ENCODE peak calls at places on chromosomes 11 and 22, in ten cellular contexts. H is colonic mucosa, U is endodermal cell, P is endothelial cell of umbilical vein, R is IMR-90, J is fibroblast of lung, Y is HCT116, A is mammary epithelial cell, F is GM12878, I is K562. Q is an unnamed sample.

GRCh38 chr11:2269601-2270321 is 627 bp downstream of the ASCL2 start:
- DNase-seq in H (peak), U (peak), P (peak), R (peak), J (peak), Y (no peak), A (peak), F (no peak), I (peak), Q (no peak)

GRCh38 chr11:116471608-116472007 is 301.2 kb downstream of the BUD13 start:
- DNase-seq in H (no peak), U (no peak), P (peak), R (peak), J (peak), Y (peak), A (peak), F (no peak), I (no peak), Q (no peak)

GRCh38 chr11:61701298-61701993 is 21.3 kb downstream of the DAGLA start:
- DNase-seq in H (no peak), U (peak), P (peak), R (peak), J (peak), Y (peak), A (no peak), F (no peak), I (peak), Q (no peak)

GRCh38 chr11:67576742-67577475 is 6.7 kb upstream of the GSTP1 start:
- DNase-seq in H (no peak), U (peak), P (no peak), R (no peak), J (no peak), Y (no peak), A (no peak), F (no peak), I (peak), Q (no peak)

GRCh38 chr11:86919557-86920210 is 35.5 kb downstream of the FZD4 start:
- DNase-seq in H (no peak), U (peak), P (peak), R (peak), J (peak), Y (peak), A (peak), F (no peak), I (peak), Q (peak)

GRCh38 chr11:10113852-10114251 is 180.2 kb downstream of the SBF2 start:
- DNase-seq in H (no peak), U (no peak), P (no peak), R (no peak), J (no peak), Y (no peak), A (no peak), F (no peak), I (no peak), Q (no peak)

GRCh38 chr22:37848587-37849088 is 581 bp upstream of the EIF3L start:
- DNase-seq in H (no peak), U (peak), P (peak), R (peak), J (peak), Y (peak), A (peak), F (no peak), I (no peak), Q (no peak)

GRCh38 chr11:72981067-72981466 is 161.1 kb downstream of the FCHSD2 start:
- DNase-seq in H (no peak), U (no peak), P (no peak), R (no peak), J (no peak), Y (no peak), A (no peak), F (no peak), I (no peak), Q (no peak)

GRCh38 chr11:74453373-74453975 is 13.9 kb downstream of the KCNE3 start:
- DNase-seq in H (peak), U (peak), P (peak), R (peak), J (peak), Y (peak), A (peak), F (peak), I (peak), Q (peak)

GRCh38 chr11:110454609-110455008 is 24.9 kb downstream of the FDX1 start:
- DNase-seq in H (no peak), U (no peak), P (no peak), R (no peak), J (no peak), Y (no peak), A (no peak), F (no peak), I (no peak), Q (no peak)

GRCh38 chr11:115678942-115679341 is 174.7 kb upstream of the CADM1 start:
- DNase-seq in H (peak), U (peak), P (no peak), R (no peak), J (peak), Y (no peak), A (no peak), F (no peak), I (no peak), Q (no peak)

GRCh38 chr11:94928146-94928995 is 45.0 kb downstream of the CWC15 start:
- DNase-seq in H (no peak), U (no peak), P (peak), R (no peak), J (no peak), Y (no peak), A (no peak), F (no peak), I (no peak), Q (no peak)

GRCh38 chr22:42174062-42174461 is 43.5 kb upstream of the CYP2D6 start:
- DNase-seq in H (no peak), U (peak), P (no peak), R (peak), J (peak), Y (no peak), A (no peak), F (no peak), I (no peak), Q (peak)

GRCh38 chr11:23278121-23278520 is 417.8 kb upstream of the CCDC179 start:
- DNase-seq in H (no peak), U (no peak), P (peak), R (peak), J (peak), Y (no peak), A (peak), F (no peak), I (no peak), Q (no peak)

GRCh38 chr11:103779054-103779453 is 257.4 kb upstream of the DDI1 start:
- DNase-seq in H (no peak), U (no peak), P (no peak), R (no peak), J (no peak), Y (no peak), A (peak), F (no peak), I (no peak), Q (no peak)

GRCh38 chr22:36405221-36405631 is 17.5 kb upstream of the MYH9 start:
- DNase-seq in H (no peak), U (no peak), P (no peak), R (no peak), J (no peak), Y (no peak), A (no peak), F (no peak), I (no peak), Q (peak)

GRCh38 chr11:1826552-1827094 is 8.2 kb upstream of the SYT8 start:
- DNase-seq in H (peak), U (peak), P (no peak), R (peak), J (peak), Y (no peak), A (peak), F (no peak), I (peak), Q (no peak)

GRCh38 chr11:21909145-21909544 is 283.7 kb upstream of the ANO5 start:
- DNase-seq in H (no peak), U (no peak), P (no peak), R (no peak), J (no peak), Y (no peak), A (no peak), F (no peak), I (no peak), Q (no peak)

GRCh38 chr22:36701941-36702640 is 1.5 kb downstream of the CACNG2 start:
- DNase-seq in H (no peak), U (no peak), P (no peak), R (no peak), J (no peak), Y (no peak), A (no peak), F (no peak), I (no peak), Q (no peak)

GRCh38 chr22:39242809-39243442 is 1.9 kb downstream of the PDGFB start:
- DNase-seq in H (peak), U (peak), P (no peak), R (no peak), J (no peak), Y (no peak), A (peak), F (no peak), I (peak), Q (peak)

GRCh38 chr11:63939351-63939920 is 634 bp downstream of the NAA40 start:
- DNase-seq in H (peak), U (no peak), P (peak), R (no peak), J (peak), Y (no peak), A (peak), F (no peak), I (no peak), Q (peak)

GRCh38 chr11:62489204-62489603 is 57.4 kb downstream of the AHNAK start:
- DNase-seq in H (no peak), U (no peak), P (no peak), R (peak), J (peak), Y (no peak), A (no peak), F (no peak), I (no peak), Q (no peak)

GRCh38 chr11:96125400-96125799 is 201.5 kb upstream of the MTMR2 start:
- DNase-seq in H (no peak), U (no peak), P (no peak), R (no peak), J (no peak), Y (no peak), A (no peak), F (no peak), I (no peak), Q (no peak)

GRCh38 chr11:47399860-47400812 is 8.3 kb upstream of the SLC39A13 start:
- DNase-seq in H (no peak), U (peak), P (no peak), R (no peak), J (no peak), Y (no peak), A (no peak), F (no peak), I (peak), Q (peak)

GRCh38 chr11:64068705-64069400 is 33.1 kb downstream of the FLRT1 start:
- DNase-seq in H (no peak), U (no peak), P (no peak), R (no peak), J (no peak), Y (no peak), A (no peak), F (no peak), I (no peak), Q (no peak)

GRCh38 chr11:4916581-4916980 is 2.6 kb downstream of the OR51G2 start:
- DNase-seq in H (no peak), U (no peak), P (no peak), R (no peak), J (no peak), Y (no peak), A (no peak), F (no peak), I (no peak), Q (no peak)

GRCh38 chr11:1877211-1878133 is 14.2 kb downstream of the PRR33 start:
- DNase-seq in H (peak), U (no peak), P (no peak), R (no peak), J (peak), Y (no peak), A (no peak), F (no peak), I (no peak), Q (no peak)

GRCh38 chr11:36540998-36541397 is 26.8 kb upstream of the RAG1 start:
- DNase-seq in H (peak), U (peak), P (peak), R (peak), J (peak), Y (peak), A (peak), F (peak), I (peak), Q (peak)

GRCh38 chr11:41309716-41310115 is 149.7 kb downstream of the LRRC4C start:
- DNase-seq in H (no peak), U (no peak), P (no peak), R (no peak), J (no peak), Y (no peak), A (no peak), F (no peak), I (no peak), Q (peak)

GRCh38 chr11:130785376-130786110 is 130.7 kb downstream of the SNX19 start:
- DNase-seq in H (no peak), U (no peak), P (no peak), R (peak), J (peak), Y (no peak), A (peak), F (no peak), I (no peak), Q (no peak)

GRCh38 chr11:109726061-109726460 is 304.1 kb downstream of the C11orf87 start:
- DNase-seq in H (no peak), U (no peak), P (no peak), R (no peak), J (no peak), Y (no peak), A (peak), F (no peak), I (no peak), Q (no peak)

GRCh38 chr22:17418890-17419324 is 49.6 kb downstream of the CECR2 start:
- DNase-seq in H (no peak), U (peak), P (no peak), R (no peak), J (no peak), Y (no peak), A (no peak), F (no peak), I (no peak), Q (no peak)

GRCh38 chr22:49966716-49967332 is 6.3 kb downstream of the PIM3 start:
- DNase-seq in H (peak), U (peak), P (peak), R (no peak), J (peak), Y (no peak), A (no peak), F (no peak), I (no peak), Q (no peak)

GRCh38 chr11:75356613-75357012 is 5.2 kb upstream of the ARRB1 start:
- DNase-seq in H (no peak), U (peak), P (peak), R (no peak), J (no peak), Y (no peak), A (no peak), F (no peak), I (no peak), Q (no peak)

GRCh38 chr11:44774131-44774530 is 47.4 kb downstream of the TSPAN18 start:
- DNase-seq in H (no peak), U (peak), P (peak), R (no peak), J (no peak), Y (no peak), A (no peak), F (no peak), I (no peak), Q (no peak)

GRCh38 chr11:106988151-106988806 is 30.0 kb downstream of the GUCY1A2 start:
- DNase-seq in H (no peak), U (no peak), P (no peak), R (peak), J (peak), Y (no peak), A (no peak), F (no peak), I (no peak), Q (no peak)

GRCh38 chr22:45531441-45531840 is 28.8 kb downstream of the FBLN1 start:
- DNase-seq in H (no peak), U (no peak), P (no peak), R (no peak), J (no peak), Y (no peak), A (peak), F (no peak), I (no peak), Q (no peak)

GRCh38 chr22:45533731-45534130 is 31.0 kb downstream of the FBLN1 start:
- DNase-seq in H (no peak), U (no peak), P (no peak), R (no peak), J (no peak), Y (no peak), A (no peak), F (no peak), I (no peak), Q (no peak)

GRCh38 chr22:45534339-45535192 is 31.9 kb downstream of the FBLN1 start:
- DNase-seq in H (no peak), U (no peak), P (no peak), R (peak), J (peak), Y (no peak), A (no peak), F (no peak), I (no peak), Q (no peak)

GRCh38 chr22:45529966-45530575 is 27.4 kb downstream of the FBLN1 start:
- DNase-seq in H (no peak), U (no peak), P (no peak), R (peak), J (peak), Y (no peak), A (no peak), F (no peak), I (no peak), Q (no peak)

GRCh38 chr22:45531944-45532631 is 29.4 kb downstream of the FBLN1 start:
- DNase-seq in H (no peak), U (no peak), P (no peak), R (no peak), J (no peak), Y (no peak), A (peak), F (no peak), I (no peak), Q (no peak)
- H3K9ac ChIP-seq in H (no peak), U (no peak), P (no peak), R (peak), J (no peak), Y (no peak), A (peak), F (no peak), I (no peak), Q (no peak)

GRCh38 chr11:70381872-70382842 is 16.2 kb upstream of the CTTN start:
- DNase-seq in H (no peak), U (peak), P (no peak), R (peak), J (peak), Y (no peak), A (no peak), F (no peak), I (peak), Q (no peak)

GRCh38 chr11:70376621-70377020 is 21.7 kb upstream of the CTTN start:
- DNase-seq in H (no peak), U (no peak), P (no peak), R (no peak), J (no peak), Y (no peak), A (no peak), F (no peak), I (no peak), Q (no peak)

GRCh38 chr11:70381350-70381749 is 17.0 kb upstream of the CTTN start:
- DNase-seq in H (no peak), U (no peak), P (no peak), R (no peak), J (no peak), Y (no peak), A (no peak), F (no peak), I (no peak), Q (no peak)

GRCh38 chr11:70377645-70378044 is 20.7 kb upstream of the CTTN start:
- DNase-seq in H (no peak), U (no peak), P (no peak), R (no peak), J (no peak), Y (no peak), A (no peak), F (no peak), I (no peak), Q (no peak)

DNA sequence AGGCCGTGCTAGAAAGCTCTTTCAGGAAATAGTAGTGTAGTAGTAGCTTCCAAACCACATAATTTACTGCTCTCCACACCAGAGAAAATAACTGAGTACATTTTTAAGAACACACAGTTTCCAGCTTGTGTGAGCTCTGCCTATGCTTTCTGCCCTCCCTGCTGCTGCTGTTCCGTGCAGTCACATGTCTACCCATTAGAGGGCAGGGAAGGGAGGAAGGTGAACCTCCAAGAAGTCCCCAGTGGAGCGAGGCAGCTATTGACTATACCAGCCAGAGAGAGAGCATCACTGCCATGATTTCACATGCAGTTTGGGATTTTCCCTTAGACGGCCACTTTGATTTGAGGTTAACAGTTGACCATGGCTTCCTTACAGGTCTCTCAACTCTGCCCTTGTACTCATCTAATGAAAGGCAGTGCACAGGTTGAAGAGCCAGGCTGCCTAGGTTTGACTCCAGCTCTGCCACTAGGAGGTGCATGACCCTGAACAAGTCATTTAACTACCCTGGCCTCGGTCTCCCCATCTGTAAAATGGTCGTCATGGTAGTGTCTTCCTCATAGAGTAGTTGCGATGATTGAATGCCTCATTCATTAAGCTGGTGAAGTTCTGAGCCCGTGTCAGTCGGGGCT is 19.7 kb upstream of the CTTN start:
- DNase-seq in H (no peak), U (no peak), P (no peak), R (no peak), J (no peak), Y (no peak), A (no peak), F (no peak), I (no peak), Q (no peak)
- TF ChIP-seq CTCF in H (no peak), U (peak), P (no peak), R (peak), J (no peak), Y (no peak), A (no peak), F (no peak), I (peak), Q (peak)

DNA sequence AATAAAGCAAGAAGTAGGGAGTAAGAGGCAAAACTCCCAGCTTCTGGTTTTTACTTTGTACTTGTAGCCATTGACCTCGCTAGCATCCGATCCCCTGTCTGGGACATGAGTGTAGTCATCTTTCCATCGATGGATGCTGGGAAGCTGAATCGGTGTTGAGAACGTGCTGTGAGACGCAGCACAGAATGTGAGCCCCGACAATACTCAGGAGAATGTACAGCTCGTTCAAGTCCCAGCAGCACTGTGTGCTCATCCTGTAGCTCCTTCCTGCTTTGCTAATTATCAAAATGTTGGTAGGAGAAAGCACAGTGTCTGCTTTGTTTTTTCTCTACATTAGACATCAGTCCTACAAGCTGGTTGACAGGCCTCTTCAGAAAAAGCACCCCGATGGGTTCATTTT is 56.6 kb downstream of the JAM3 start:
- DNase-seq in H (no peak), U (no peak), P (peak), R (peak), J (peak), Y (no peak), A (no peak), F (no peak), I (no peak), Q (no peak)
- H3K9ac ChIP-seq in H (no peak), U (no peak), P (peak), R (peak), J (no peak), Y (no peak), A (no peak), F (no peak), I (no peak), Q (no peak)

GRCh38 chr11:69450857-69451220 is 30.6 kb upstream of the LINC01488 start:
- DNase-seq in H (no peak), U (no peak), P (no peak), R (no peak), J (no peak), Y (no peak), A (no peak), F (no peak), I (no peak), Q (no peak)
- TF ChIP-seq CTCF in H (no peak), U (no peak), P (no peak), R (no peak), J (no peak), Y (no peak), A (no peak), F (no peak), I (no peak), Q (no peak)

GRCh38 chr11:66008468-66009101 is 3.2 kb upstream of the CST6 start:
- DNase-seq in H (no peak), U (peak), P (no peak), R (no peak), J (no peak), Y (no peak), A (peak), F (no peak), I (no peak), Q (no peak)
- H3K9ac ChIP-seq in H (no peak), U (no peak), P (no peak), R (no peak), J (no peak), Y (peak), A (no peak), F (no peak), I (no peak), Q (no peak)

GRCh38 chr22:29030016-29030617 is 31.5 kb downstream of the C22orf31 start:
- DNase-seq in H (peak), U (peak), P (no peak), R (no peak), J (peak), Y (peak), A (peak), F (no peak), I (no peak), Q (no peak)
- TF ChIP-seq CTCF in H (no peak), U (no peak), P (no peak), R (no peak), J (no peak), Y (peak), A (no peak), F (peak), I (no peak), Q (no peak)

GRCh38 chr11:40100204-40100603 is 1359.2 kb downstream of the LRRC4C start:
- DNase-seq in H (no peak), U (no peak), P (no peak), R (no peak), J (no peak), Y (no peak), A (no peak), F (no peak), I (no peak), Q (no peak)
- H3K9ac ChIP-seq in H (no peak), U (no peak), P (no peak), R (no peak), J (no peak), Y (no peak), A (no peak), F (no peak), I (no peak), Q (no peak)